ENCODE peak calls at places on chromosomes 1 and 21, in nine cellular contexts. P, E, X, C, L, T, F, W and S are unnamed samples.

GRCh38 chr1:60388092-60388987 is 314.8 kb upstream of the C1orf87 start:
- DNase-seq in P (no peak), E (no peak), X (no peak), C (no peak), L (no peak), T (no peak), F (no peak), W (no peak), S (peak; percentile 5)

GRCh38 chr1:220708929-220709801 is 19.0 kb downstream of the C1orf115 start:
- DNase-seq in P (no peak), E (no peak), X (no peak), C (no peak), L (no peak), T (no peak), F (no peak), W (no peak), S (no peak)

GRCh38 chr1:24503003-24503751 is 541 bp downstream of the RCAN3 start:
- DNase-seq in P (peak; percentile 30), E (no peak), X (peak; percentile 68), C (peak; percentile 14), L (no peak), T (no peak), F (no peak), W (no peak), S (no peak)

GRCh38 chr1:205913451-205914204 is 29.6 kb downstream of the SLC26A9 start:
- DNase-seq in P (no peak), E (no peak), X (peak; percentile 18), C (peak; percentile 20), L (no peak), T (peak; percentile 70), F (no peak), W (no peak), S (no peak)

GRCh38 chr1:22709891-22710687 is 550 bp upstream of the EPHB2 start:
- DNase-seq in P (no peak), E (no peak), X (peak; percentile 66), C (peak; percentile 83), L (no peak), T (peak; percentile 41), F (peak; percentile 32), W (no peak), S (no peak)

GRCh38 chr21:25307489-25307888 is 299.8 kb downstream of the MRPL39 start:
- DNase-seq in P (no peak), E (no peak), X (no peak), C (peak; percentile 60), L (no peak), T (no peak), F (no peak), W (no peak), S (no peak)

GRCh38 chr1:161305872-161306519 is 3.8 kb downstream of the MPZ start:
- DNase-seq in P (peak; percentile 94), E (no peak), X (peak; percentile 88), C (peak; percentile 58), L (peak; percentile 79), T (peak; percentile 77), F (peak; percentile 87), W (no peak), S (peak; percentile 44)

GRCh38 chr1:86762336-86762735 is 58.0 kb downstream of the SH3GLB1 start:
- DNase-seq in P (no peak), E (no peak), X (no peak), C (no peak), L (no peak), T (no peak), F (no peak), W (no peak), S (no peak)

GRCh38 chr1:41356752-41357151 is 4.5 kb upstream of the FOXO6 start:
- DNase-seq in P (no peak), E (no peak), X (peak; percentile 15), C (no peak), L (no peak), T (no peak), F (no peak), W (no peak), S (no peak)

GRCh38 chr1:116910379-116911165 is 856 bp downstream of the PTGFRN start:
- DNase-seq in P (peak; percentile 53), E (no peak), X (peak; percentile 76), C (no peak), L (peak; percentile 34), T (peak; percentile 31), F (peak; percentile 35), W (no peak), S (no peak)

GRCh38 chr21:38286739-38287426 is 30.1 kb downstream of the KCNJ15 start:
- DNase-seq in P (no peak), E (no peak), X (no peak), C (no peak), L (no peak), T (no peak), F (no peak), W (no peak), S (no peak)

GRCh38 chr21:39712976-39713375 is 32.0 kb upstream of the IGSF5 start:
- DNase-seq in P (no peak), E (no peak), X (no peak), C (no peak), L (no peak), T (no peak), F (no peak), W (no peak), S (no peak)

GRCh38 chr1:231515748-231516147 is 12.7 kb upstream of the TSNAX start:
- DNase-seq in P (peak; percentile 41), E (no peak), X (no peak), C (no peak), L (no peak), T (no peak), F (no peak), W (no peak), S (no peak)

GRCh38 chr1:13908128-13908527 is 208.1 kb downstream of the PRDM2 start:
- DNase-seq in P (no peak), E (no peak), X (no peak), C (no peak), L (no peak), T (no peak), F (no peak), W (no peak), S (no peak)

GRCh38 chr1:235835226-235835625 is 31.5 kb downstream of the LYST start:
- DNase-seq in P (no peak), E (no peak), X (no peak), C (peak; percentile 44), L (no peak), T (peak; percentile 25), F (no peak), W (peak; percentile 22), S (no peak)

GRCh38 chr1:100955322-100955721 is 59.4 kb downstream of the SLC30A7 start:
- DNase-seq in P (no peak), E (peak; percentile 52), X (no peak), C (peak; percentile 81), L (no peak), T (no peak), F (no peak), W (peak; percentile 89), S (no peak)

GRCh38 chr1:199851453-199851852 is 176.1 kb upstream of the NR5A2 start:
- DNase-seq in P (no peak), E (peak; percentile 15), X (no peak), C (no peak), L (no peak), T (no peak), F (no peak), W (no peak), S (no peak)

GRCh38 chr1:167057297-167057688 is 32.9 kb downstream of the GPA33 start:
- DNase-seq in P (peak; percentile 82), E (no peak), X (no peak), C (peak; percentile 16), L (no peak), T (no peak), F (no peak), W (no peak), S (peak; percentile 59)

GRCh38 chr1:196405839-196406238 is 202.4 kb downstream of the KCNT2 start:
- DNase-seq in P (no peak), E (no peak), X (no peak), C (no peak), L (no peak), T (no peak), F (no peak), W (no peak), S (no peak)

GRCh38 chr1:18953656-18954259 is 2.7 kb downstream of the IFFO2 start:
- DNase-seq in P (no peak), E (no peak), X (no peak), C (no peak), L (no peak), T (no peak), F (no peak), W (no peak), S (no peak)

GRCh38 chr1:33443067-33443704 is 12.3 kb upstream of the PHC2 start:
- DNase-seq in P (no peak), E (no peak), X (no peak), C (no peak), L (no peak), T (no peak), F (no peak), W (no peak), S (no peak)

GRCh38 chr1:191498318-191498717 is 659.9 kb upstream of the RGS18 start:
- DNase-seq in P (peak; percentile 30), E (no peak), X (no peak), C (no peak), L (no peak), T (no peak), F (no peak), W (no peak), S (no peak)

GRCh38 chr1:240027059-240027462 is 64.6 kb upstream of the FMN2 start:
- DNase-seq in P (peak; percentile 54), E (peak; percentile 30), X (no peak), C (peak; percentile 76), L (no peak), T (no peak), F (no peak), W (peak; percentile 31), S (peak; percentile 10)

GRCh38 chr1:46447499-46448108 is 42.0 kb upstream of the DMBX1 start:
- DNase-seq in P (no peak), E (no peak), X (no peak), C (no peak), L (no peak), T (no peak), F (no peak), W (no peak), S (no peak)

GRCh38 chr1:228148971-228149340 is 774 bp upstream of the GJC2 start:
- DNase-seq in P (no peak), E (no peak), X (no peak), C (no peak), L (no peak), T (no peak), F (no peak), W (no peak), S (no peak)

GRCh38 chr21:33198346-33199135 is 31.2 kb upstream of the IFNAR2 start:
- DNase-seq in P (peak; percentile 88), E (no peak), X (no peak), C (peak; percentile 69), L (no peak), T (peak; percentile 80), F (no peak), W (no peak), S (no peak)